ENCODE peak calls at places on chromosomes 16 and 17, in six cellular contexts. N is NCI-H460, Q is COR-L47, M is fibroblast of gingiva, T is AG04449, Z is stomach. V is an unnamed sample.

GRCh38 chr17:81524063-81524864 is 3.9 kb upstream of the FSCN2 start:
- DNase-seq in N (no peak), T (no peak), Q (no peak), M (no peak), Z (no peak), V (no peak)

GRCh38 chr17:78125138-78125913 is 3.2 kb downstream of the TMC6 start:
- DNase-seq in N (no peak), Q (no peak), M (no peak), Z (no peak), T (no peak), V (no peak)

GRCh38 chr17:336110-337021 is 16.2 kb downstream of the RPH3AL start:
- DNase-seq in N (no peak), Z (peak), T (no peak), M (no peak), Q (no peak), V (peak)

GRCh38 chr17:43140396-43141332 is 15.5 kb upstream of the BRCA1 start:
- DNase-seq in Q (no peak), T (no peak), N (no peak), M (no peak), Z (no peak), V (no peak)

GRCh38 chr17:2335726-2336214 is 487 bp downstream of the TSR1 start:
- DNase-seq in Q (no peak), T (no peak), Z (no peak), M (no peak), N (no peak), V (peak)

GRCh38 chr17:8466466-8466865 is 30.8 kb downstream of the NDEL1 start:
- DNase-seq in Q (no peak), N (no peak), M (peak), T (peak), Z (no peak), V (no peak)

GRCh38 chr16:28866454-28866804 is 2.8 kb downstream of the SH2B1 start:
- DNase-seq in T (no peak), Z (no peak), N (no peak), Q (no peak), M (no peak), V (no peak)

GRCh38 chr16:12091569-12092346 is 115.2 kb downstream of the SNX29 start:
- DNase-seq in Z (no peak), N (no peak), M (no peak), Q (no peak), T (no peak), V (no peak)

GRCh38 chr16:85752511-85753420 is 1.9 kb upstream of the C16orf74 start:
- DNase-seq in M (no peak), Q (peak), Z (peak), N (peak), T (no peak), V (no peak)

GRCh38 chr17:28967240-28968135 is 16.2 kb upstream of the PHF12 start:
- DNase-seq in Q (peak), T (no peak), M (no peak), Z (no peak), N (no peak), V (no peak)

GRCh38 chr17:8025176-8025911 is 13.5 kb upstream of the ALOX15B start:
- DNase-seq in Z (no peak), T (no peak), N (no peak), M (no peak), Q (no peak), V (no peak)

GRCh38 chr17:9729034-9729650 is 62.2 kb downstream of the DHRS7C start:
- DNase-seq in T (peak), Q (no peak), Z (no peak), M (peak), N (peak), V (peak)

GRCh38 chr17:39027037-39027436 is 59.8 kb upstream of the FBXO47 start:
- DNase-seq in N (no peak), Z (peak), M (no peak), T (no peak), Q (peak), V (peak)

GRCh38 chr17:77496831-77497577 is 356.2 kb downstream of the SEC14L1 start:
- DNase-seq in M (no peak), N (no peak), Q (no peak), Z (no peak), T (no peak), V (no peak)

GRCh38 chr17:81468765-81469121 is 43.9 kb downstream of the ACTG1 start:
- DNase-seq in Q (no peak), Z (no peak), M (no peak), T (no peak), N (no peak), V (no peak)

GRCh38 chr17:77312061-77312684 is 171.4 kb downstream of the SEC14L1 start:
- DNase-seq in T (no peak), M (no peak), Q (no peak), N (no peak), Z (no peak), V (no peak)

GRCh38 chr16:85401917-85402766 is 211.0 kb upstream of the GSE1 start:
- DNase-seq in N (no peak), Q (no peak), M (no peak), Z (no peak), T (no peak), V (no peak)

GRCh38 chr16:4344659-4345438 is 6.3 kb downstream of the PAM16 start:
- DNase-seq in Z (peak), T (no peak), Q (peak), N (peak), M (no peak), V (peak)

GRCh38 chr16:50263940-50264929 is 2.1 kb upstream of the ADCY7 start:
- DNase-seq in Z (no peak), M (no peak), N (peak), Q (no peak), T (no peak), V (no peak)

GRCh38 chr17:43564080-43564594 is 18.0 kb upstream of the ETV4 start:
- DNase-seq in N (no peak), M (no peak), Q (no peak), T (no peak), Z (no peak), V (no peak)

V was measured in DMS79 treated with DMSO at 0.1 percent for 48 hours.